ENCODE peak calls at places on chromosomes 6 and 20, in five cellular contexts. X is heart left ventricle, J is tibial nerve, Y is uterus, R is esophagus squamous epithelium. I is an unnamed sample.

GRCh38 chr20:25514747-25515340 is 70.5 kb downstream of the NINL start:
- DNase-seq in R (no peak), X (no peak), J (no peak), Y (no peak), I (no peak)

GRCh38 chr6:44135875-44136274 is 8.5 kb downstream of the TMEM63B start:
- DNase-seq in Y (no peak), X (no peak), R (no peak), J (no peak), I (no peak)

GRCh38 chr6:11366183-11366933 is 133.9 kb upstream of the NEDD9 start:
- DNase-seq in J (no peak), R (no peak), Y (no peak), X (no peak), I (no peak)

GRCh38 chr20:61587910-61588309 is 335.8 kb downstream of the CDH4 start:
- DNase-seq in R (no peak), J (no peak), Y (no peak), X (no peak), I (no peak)

GRCh38 chr20:49210101-49210749 is 9.0 kb upstream of the DDX27 start:
- DNase-seq in J (no peak), R (no peak), X (no peak), Y (no peak), I (no peak)

GRCh38 chr6:116126032-116126431 is at the start of gene COL10A1:
- DNase-seq in X (no peak), J (no peak), R (no peak), Y (no peak), I (no peak)

GRCh38 chr20:20207291-20207690 is 155.0 kb downstream of the CFAP61 start:
- DNase-seq in X (no peak), J (no peak), R (no peak), Y (no peak), I (no peak)

GRCh38 chr6:112946051-112946450 is 598.9 kb downstream of the RFPL4B start:
- DNase-seq in J (no peak), X (peak), R (no peak), Y (no peak), I (no peak)

GRCh38 chr6:98787961-98788360 is 46.4 kb upstream of the POU3F2 start:
- DNase-seq in J (no peak), R (no peak), X (no peak), Y (no peak), I (no peak)

GRCh38 chr6:6987749-6988148 is 120.0 kb upstream of the RREB1 start:
- DNase-seq in X (no peak), R (no peak), Y (no peak), J (no peak), I (no peak)

GRCh38 chr6:144617231-144618199 is 332.4 kb downstream of the UTRN start:
- DNase-seq in X (no peak), R (no peak), J (no peak), Y (no peak), I (no peak)

GRCh38 chr6:133277895-133278545 is 36.9 kb downstream of the EYA4 start:
- DNase-seq in R (no peak), J (no peak), Y (no peak), X (no peak), I (no peak)

GRCh38 chr20:32484221-32485125 is 100.7 kb downstream of the NOL4L start:
- DNase-seq in X (peak), R (no peak), Y (peak), J (no peak), I (peak)

GRCh38 chr20:33014336-33015113 is 7.0 kb downstream of the BPIFB2 start:
- DNase-seq in X (no peak), Y (no peak), J (no peak), R (no peak), I (no peak)

GRCh38 chr6:30963641-30964040 is 19.9 kb upstream of the MUC21 start:
- DNase-seq in R (no peak), X (no peak), J (no peak), Y (no peak), I (no peak)

GRCh38 chr6:166786704-166787293 is 159.7 kb upstream of the RPS6KA2 start:
- DNase-seq in R (no peak), Y (no peak), X (no peak), J (peak), I (no peak)

GRCh38 chr6:143941852-143942627 is 66.0 kb downstream of the PLAGL1 start:
- DNase-seq in J (peak), X (peak), Y (peak), R (no peak), I (no peak)

GRCh38 chr6:92784235-92784634 is 635.1 kb downstream of the EPHA7 start:
- DNase-seq in Y (no peak), R (no peak), X (no peak), J (no peak), I (no peak)

GRCh38 chr20:25011831-25012241 is 19.3 kb upstream of the APMAP start:
- DNase-seq in R (no peak), J (no peak), X (peak), Y (no peak), I (peak)

GRCh38 chr6:18034798-18035202 is 47.4 kb upstream of the KIF13A start:
- DNase-seq in R (no peak), Y (no peak), X (no peak), J (no peak), I (no peak)

GRCh38 chr20:53676987-53677386 is 83.3 kb upstream of the ZNF217 start:
- DNase-seq in X (no peak), R (no peak), Y (no peak), J (no peak), I (no peak)

GRCh38 chr6:4805553-4806307 is 29.5 kb downstream of the CDYL start:
- DNase-seq in X (peak), R (no peak), J (no peak), Y (peak), I (no peak)
- H3K4me3 ChIP-seq in X (no peak), R (no peak), J (no peak), Y (no peak), I (no peak)

GRCh38 chr20:39429716-39430115 is 467.6 kb downstream of the DHX35 start:
- DNase-seq in R (no peak), X (no peak), Y (no peak), J (no peak), I (no peak)
- TF ChIP-seq CTCF in R (no peak), X (no peak), Y (no peak), J (no peak), I (no peak)

GRCh38 chr6:46437671-46438221 is 53.5 kb downstream of the RCAN2 start:
- DNase-seq in J (no peak), X (no peak), R (no peak), Y (no peak), I (no peak)
- TF ChIP-seq POLR2A in J (no peak), X (no peak), R (no peak), Y (no peak), I (no peak)

GRCh38 chr6:170529839-170530520 is 23.1 kb downstream of the PSMB1 start:
- DNase-seq in J (peak), X (peak), R (no peak), Y (peak), I (peak)
- H3K4me3 ChIP-seq in J (no peak), X (no peak), R (no peak), Y (no peak), I (no peak)

I was measured in suprapubic skin.